ENCODE peak calls at places on chromosomes 3 and 15, in ten cellular contexts. A, W, O, P, Z, Q, Y, K, M and S are unnamed samples.

GRCh38 chr15:89575656-89576416 is 567 bp downstream of the TICRR start:
- DNase-seq in K (no peak), O (no peak), W (no peak), M (no peak), A (peak; percentile 77), Y (peak; percentile 18), P (peak; percentile 28), Q (peak; percentile 28), Z (no peak), S (peak; percentile 39)

GRCh38 chr15:90889313-90889730 is 5.0 kb downstream of the FES start:
- DNase-seq in W (no peak), P (no peak), Q (no peak), O (no peak), K (no peak), A (no peak), M (no peak), Y (no peak), Z (no peak), S (no peak)

GRCh38 chr15:31397851-31398661 is 71.4 kb downstream of the KLF13 start:
- DNase-seq in Y (peak; percentile 52), K (no peak), M (no peak), Z (peak; percentile 73), Q (peak; percentile 57), O (no peak), W (no peak), P (peak; percentile 65), A (no peak), S (no peak)

GRCh38 chr3:131033480-131034080 is 6.9 kb downstream of the NEK11 start:
- DNase-seq in A (no peak), O (no peak), Y (peak; percentile 61), W (no peak), M (no peak), K (no peak), Q (peak; percentile 56), Z (no peak), P (peak; percentile 61), S (peak; percentile 21)

GRCh38 chr3:156633335-156633734 is 41.1 kb upstream of the TIPARP start:
- DNase-seq in P (no peak), M (peak; percentile 80), A (no peak), K (peak; percentile 49), O (peak; percentile 52), Y (peak; percentile 58), W (peak; percentile 95), Q (no peak), Z (peak; percentile 37), S (no peak)

GRCh38 chr15:64842099-64842940 is 605 bp downstream of the PLEKHO2 start:
- DNase-seq in Z (no peak), Y (peak; percentile 42), W (no peak), A (no peak), P (peak; percentile 29), K (no peak), M (no peak), Q (no peak), O (no peak), S (peak; percentile 38)

GRCh38 chr15:85440451-85440850 is 60.0 kb downstream of the AKAP13 start:
- DNase-seq in Q (no peak), P (peak; percentile 68), A (no peak), W (no peak), O (no peak), Y (no peak), Z (no peak), K (no peak), M (no peak), S (no peak)

GRCh38 chr15:41169784-41170183 is 53.7 kb upstream of the INO80 start:
- DNase-seq in O (no peak), K (no peak), A (no peak), Q (no peak), Y (no peak), Z (no peak), M (no peak), W (no peak), P (no peak), S (no peak)

GRCh38 chr3:107685383-107685782 is 162.6 kb downstream of the BBX start:
- DNase-seq in Q (no peak), P (no peak), Z (no peak), O (no peak), W (no peak), M (no peak), A (no peak), K (no peak), Y (no peak), S (no peak)

GRCh38 chr3:173396191-173397041 is 1.1 kb upstream of the NLGN1 start:
- DNase-seq in K (no peak), A (no peak), M (no peak), Z (no peak), Y (peak; percentile 4), Q (peak; percentile 25), P (peak; percentile 13), O (no peak), W (peak; percentile 10), S (no peak)

GRCh38 chr15:87667643-87668042 is 588.9 kb downstream of the NTRK3 start:
- DNase-seq in O (no peak), A (no peak), K (no peak), P (no peak), Q (no peak), Y (no peak), M (no peak), W (no peak), Z (no peak), S (no peak)

GRCh38 chr3:192915724-192916123 is 1.9 kb downstream of the MB21D2 start:
- DNase-seq in P (peak; percentile 44), A (no peak), Y (no peak), W (peak; percentile 39), Z (no peak), K (no peak), O (no peak), M (no peak), Q (no peak), S (no peak)

GRCh38 chr15:28098766-28099554 is at the start of gene OCA2:
- DNase-seq in W (peak; percentile 40), P (peak; percentile 30), O (no peak), A (no peak), Z (peak; percentile 39), M (peak; percentile 46), Y (peak; percentile 79), K (no peak), Q (no peak), S (peak; percentile 58)

GRCh38 chr15:99961011-99961441 is 227.8 kb upstream of the LYSMD4 start:
- DNase-seq in Z (no peak), Y (peak; percentile 30), P (peak; percentile 66), A (peak; percentile 44), M (peak; percentile 13), W (no peak), Q (peak; percentile 53), O (no peak), K (no peak), S (peak; percentile 56)

GRCh38 chr3:111547645-111548044 is 5.6 kb downstream of the CD96 start:
- DNase-seq in Y (no peak), P (no peak), Q (no peak), Z (no peak), O (no peak), K (no peak), W (no peak), M (no peak), A (no peak), S (peak; percentile 80)

GRCh38 chr3:190132376-190132775 is 11.7 kb upstream of the P3H2 start:
- DNase-seq in M (no peak), Z (no peak), Y (no peak), P (no peak), O (no peak), W (no peak), Q (no peak), K (no peak), A (no peak), S (no peak)

GRCh38 chr3:100882571-100882981 is 110.6 kb downstream of the ABI3BP start:
- DNase-seq in O (no peak), Q (peak; percentile 52), A (no peak), P (peak; percentile 60), W (peak; percentile 25), M (no peak), Z (no peak), Y (no peak), K (no peak), S (no peak)

GRCh38 chr3:86774082-86774691 is 216.8 kb downstream of the VGLL3 start:
- DNase-seq in Y (peak; percentile 56), K (no peak), W (peak; percentile 16), A (no peak), O (no peak), Q (peak; percentile 45), Z (no peak), P (peak; percentile 57), M (no peak), S (no peak)

GRCh38 chr3:79203144-79203519 is 564.7 kb downstream of the ROBO1 start:
- DNase-seq in W (peak; percentile 27), M (no peak), Y (no peak), Z (no peak), O (no peak), P (no peak), K (no peak), A (no peak), Q (no peak), S (no peak)

GRCh38 chr3:14871456-14872200 is 52.9 kb downstream of the FGD5 start:
- DNase-seq in Z (no peak), W (no peak), A (peak; percentile 43), Q (no peak), K (no peak), M (no peak), P (no peak), Y (no peak), O (no peak), S (no peak)

GRCh38 chr15:41501191-41501917 is 7.7 kb downstream of the ITPKA start:
- DNase-seq in K (no peak), A (no peak), Q (no peak), W (no peak), M (no peak), P (peak; percentile 37), O (no peak), Y (peak; percentile 21), Z (no peak), S (peak; percentile 53)

GRCh38 chr15:60364306-60364924 is 33.4 kb downstream of the ANXA2 start:
- DNase-seq in K (no peak), Q (no peak), O (no peak), M (no peak), P (no peak), Y (no peak), W (no peak), A (no peak), Z (no peak), S (no peak)
- TF ChIP-seq CTCF in K (no peak), Q (no peak), O (no peak), M (no peak), P (no peak), Y (no peak), W (no peak), A (no peak), Z (no peak), S (no peak)

GRCh38 chr3:115081444-115081843 is 65.6 kb downstream of the ZBTB20 start:
- DNase-seq in A (no peak), O (no peak), Q (no peak), Y (no peak), K (no peak), W (no peak), P (no peak), Z (no peak), M (no peak), S (no peak)
- TF ChIP-seq CTCF in A (no peak), O (no peak), Q (no peak), Y (no peak), K (no peak), W (no peak), P (no peak), Z (no peak), M (no peak), S (no peak)

GRCh38 chr3:76827647-76828273 is 212.1 kb upstream of the ROBO2 start:
- DNase-seq in Y (no peak), M (no peak), P (peak; percentile 13), A (no peak), Z (no peak), O (no peak), Q (no peak), K (no peak), W (no peak), S (no peak)
- TF ChIP-seq CTCF in Y (no peak), M (no peak), P (no peak), A (no peak), Z (no peak), O (no peak), Q (no peak), K (no peak), W (no peak), S (no peak)

GRCh38 chr15:19987389-19988048 is 554.1 kb downstream of the GOLGA6L6 start:
- DNase-seq in A (no peak), W (no peak), P (no peak), Z (no peak), M (no peak), O (no peak), Y (no peak), K (no peak), Q (no peak), S (peak; percentile 34)
- TF ChIP-seq CTCF in A (no peak), W (no peak), P (no peak), Z (no peak), M (no peak), O (no peak), Y (no peak), K (no peak), Q (peak; percentile 53), S (peak; percentile 31)